ENCODE peak calls at places on chromosomes 11 and 22, in eight cellular contexts. X is hepatocyte, R is HCT116, O is neural progenitor cell, Y is GM23338, Q is PC-3, U is OCI-LY7, H is MM.1S. D is an unnamed sample.

GRCh38 chr11:1205121-1205986 is 17.5 kb upstream of the MUC5B start:
- DNase-seq in H (no peak), O (no peak), Q (no peak), U (no peak), Y (no peak), R (no peak), X (no peak), D (no peak)

GRCh38 chr11:121521145-121522042 is 68.6 kb upstream of the SORL1-AS1 start:
- DNase-seq in U (no peak), R (no peak), O (no peak), H (no peak), Y (no peak), Q (peak), X (no peak), D (peak)

GRCh38 chr11:71251761-71252433 is 480 bp downstream of the SHANK2 start:
- DNase-seq in H (no peak), X (peak), R (no peak), U (peak), Q (peak), Y (peak), O (peak), D (peak)

GRCh38 chr11:64767344-64768299 is 7.8 kb upstream of the PYGM start:
- DNase-seq in U (peak), X (peak), Y (peak), H (no peak), Q (peak), R (peak), O (peak), D (peak)

GRCh38 chr11:68127791-68128681 is 6.8 kb upstream of the CHKA start:
- DNase-seq in R (peak), X (peak), H (no peak), Q (peak), U (no peak), Y (peak), O (peak), D (peak)

GRCh38 chr11:7353100-7353499 is 101.4 kb downstream of the SYT9 start:
- DNase-seq in X (peak), O (peak), Q (peak), Y (peak), H (peak), U (peak), R (peak), D (peak)

GRCh38 chr11:15123849-15124248 is 9.1 kb downstream of the INSC start:
- DNase-seq in Y (no peak), U (no peak), Q (peak), O (no peak), R (peak), X (no peak), H (no peak), D (peak)

GRCh38 chr11:116328410-116328809 is 444.4 kb downstream of the BUD13 start:
- DNase-seq in R (no peak), U (no peak), Q (no peak), O (no peak), Y (no peak), H (no peak), X (no peak), D (no peak)

GRCh38 chr11:27902981-27903624 is 202.8 kb upstream of the BDNF start:
- DNase-seq in U (no peak), R (no peak), X (no peak), O (no peak), Y (no peak), H (no peak), Q (peak), D (peak)

GRCh38 chr22:19357270-19358105 is 66.0 kb upstream of the CLTCL1 start:
- DNase-seq in H (no peak), Y (no peak), Q (peak), O (no peak), X (no peak), R (no peak), U (no peak), D (peak)

GRCh38 chr11:20089796-20090653 is 70.2 kb downstream of the DBX1 start:
- DNase-seq in U (no peak), Y (peak), O (no peak), R (no peak), X (peak), H (no peak), Q (no peak), D (no peak)

GRCh38 chr11:2432628-2433071 is 11.7 kb downstream of the TRPM5 start:
- DNase-seq in H (no peak), U (no peak), Q (no peak), O (no peak), X (no peak), Y (no peak), R (no peak), D (no peak)

GRCh38 chr11:92776676-92777075 is 192.8 kb upstream of the MTNR1B start:
- DNase-seq in X (no peak), O (no peak), H (no peak), Y (no peak), R (no peak), U (no peak), Q (no peak), D (peak)

GRCh38 chr22:31083923-31084810 is 3.0 kb downstream of the SMTN start:
- DNase-seq in R (no peak), X (no peak), U (peak), O (no peak), H (peak), Y (no peak), Q (no peak), D (peak)

GRCh38 chr22:21074092-21074715 is 28.5 kb downstream of the LRRC74B start:
- DNase-seq in U (no peak), O (no peak), R (peak), Q (peak), H (no peak), X (no peak), Y (no peak), D (peak)

GRCh38 chr11:115605397-115606222 is 101.4 kb upstream of the CADM1 start:
- DNase-seq in Q (no peak), R (no peak), X (no peak), U (no peak), Y (no peak), O (no peak), H (no peak), D (no peak)

GRCh38 chr22:24424001-24424900 is 3.1 kb upstream of the ADORA2A start:
- DNase-seq in U (peak), O (peak), Y (peak), H (peak), Q (no peak), R (no peak), X (peak), D (peak)

GRCh38 chr11:69682681-69683326 is 7.7 kb upstream of the LTO1 start:
- DNase-seq in Y (no peak), H (no peak), U (no peak), X (no peak), O (no peak), R (no peak), Q (no peak), D (no peak)

GRCh38 chr11:73974611-73975478 is 7.8 kb downstream of the UCP2 start:
- DNase-seq in Y (no peak), O (no peak), Q (no peak), R (no peak), X (no peak), H (no peak), U (no peak), D (no peak)

GRCh38 chr11:69501891-69502860 is 20.7 kb downstream of the LINC01488 start:
- DNase-seq in X (no peak), U (no peak), H (no peak), R (no peak), Y (no peak), O (no peak), Q (no peak), D (no peak)

GRCh38 chr22:35400335-35400680 is 368 bp downstream of the MCM5 start:
- DNase-seq in X (no peak), R (no peak), U (peak), H (peak), Y (peak), O (peak), Q (no peak), D (peak)

GRCh38 chr11:23725752-23726151 is 771.1 kb upstream of the LUZP2 start:
- DNase-seq in U (no peak), X (no peak), R (no peak), Y (no peak), H (no peak), O (no peak), Q (no peak), D (peak)

GRCh38 chr22:37401401-37401859 is 25.8 kb downstream of the ELFN2 start:
- DNase-seq in Q (no peak), X (peak), O (no peak), R (no peak), U (no peak), Y (no peak), H (no peak), D (peak)

GRCh38 chr11:70048279-70049024 is 29.7 kb upstream of the ANO1 start:
- DNase-seq in X (peak), R (peak), O (peak), U (no peak), Q (peak), H (no peak), Y (peak), D (peak)

GRCh38 chr11:125457814-125458343 is 38.2 kb downstream of the FEZ1 start:
- DNase-seq in X (peak), R (no peak), H (no peak), O (no peak), U (no peak), Y (peak), Q (no peak), D (peak)

GRCh38 chr22:24060375-24060788 is 49.3 kb downstream of the CABIN1 start:
- DNase-seq in H (no peak), O (no peak), R (no peak), X (no peak), Y (no peak), U (no peak), Q (peak), D (peak)

GRCh38 chr11:56916609-56917008 is 72.1 kb upstream of the OR5AK2 start:
- DNase-seq in R (no peak), U (no peak), Q (no peak), Y (no peak), H (no peak), X (no peak), O (no peak), D (no peak)

GRCh38 chr11:71474771-71475483 is 21.9 kb downstream of the NADSYN1 start:
- DNase-seq in O (no peak), X (no peak), R (no peak), Y (no peak), H (no peak), U (no peak), Q (no peak), D (no peak)

GRCh38 chr11:9738126-9738525 is 74.2 kb downstream of the SWAP70 start:
- DNase-seq in Y (no peak), U (peak), R (no peak), O (no peak), H (no peak), X (no peak), Q (no peak), D (no peak)

GRCh38 chr11:76823481-76824028 is 37.2 kb upstream of the ACER3 start:
- DNase-seq in U (no peak), Y (peak), Q (peak), H (no peak), X (no peak), O (no peak), R (peak), D (peak)

GRCh38 chr22:20186183-20186870 is 35.5 kb upstream of the CCDC188 start:
- DNase-seq in H (no peak), Q (no peak), U (peak), O (peak), R (no peak), X (no peak), Y (peak), D (no peak)

GRCh38 chr11:96331556-96332168 is 11.3 kb downstream of the MAML2 start:
- DNase-seq in X (no peak), Y (no peak), U (no peak), Q (no peak), R (no peak), O (no peak), H (no peak), D (peak)

GRCh38 chr22:36027579-36027959 is 1.1 kb downstream of the RBFOX2 start:
- DNase-seq in Q (peak), Y (no peak), U (peak), O (peak), H (no peak), R (no peak), X (peak), D (peak)

GRCh38 chr22:29031236-29031982 is 30.2 kb downstream of the C22orf31 start:
- DNase-seq in X (peak), O (peak), Q (peak), H (no peak), U (no peak), Y (peak), R (peak), D (peak)

GRCh38 chr22:29030016-29030617 is 31.5 kb downstream of the C22orf31 start:
- DNase-seq in X (no peak), Y (peak), O (no peak), R (peak), Q (peak), U (no peak), H (no peak), D (peak)

GRCh38 chr22:29032014-29032475 is 29.6 kb downstream of the C22orf31 start:
- DNase-seq in U (no peak), H (no peak), R (no peak), Q (no peak), O (no peak), Y (peak), X (no peak), D (peak)

GRCh38 chr22:29030618-29031235 is 30.9 kb downstream of the C22orf31 start:
- DNase-seq in O (peak), Y (peak), U (no peak), X (peak), R (peak), Q (peak), H (no peak), D (peak)

GRCh38 chr22:29032584-29032983 is 29.0 kb downstream of the C22orf31 start:
- DNase-seq in O (no peak), H (no peak), Y (no peak), X (no peak), U (no peak), Q (peak), R (no peak), D (peak)
- H3K4me2 ChIP-seq in O (no peak), H (no peak), Y (no peak), X (peak), U (no peak), Q (peak), R (peak), D (no peak)

GRCh38 chr22:50044485-50045143 is 13.5 kb downstream of the TTLL8 start:
- DNase-seq in H (no peak), Q (no peak), O (no peak), Y (no peak), X (no peak), U (no peak), R (no peak), D (no peak)
- TF ChIP-seq EZH2phosphoT487 in H (no peak), Q (no peak), O (no peak), Y (no peak), X (no peak), U (no peak), R (no peak), D (no peak)

GRCh38 chr22:46726986-46727317 is 11.1 kb downstream of the CERK start:
- DNase-seq in H (no peak), X (no peak), U (no peak), Y (no peak), R (no peak), Q (no peak), O (no peak), D (no peak)
- H3K4me2 ChIP-seq in H (no peak), X (no peak), U (peak), Y (no peak), R (no peak), Q (no peak), O (no peak), D (no peak)

GRCh38 chr11:102592634-102593581 is 32.2 kb downstream of the MMP20 start:
- DNase-seq in X (no peak), O (peak), Y (peak), R (peak), H (peak), Q (peak), U (peak), D (peak)
- TF ChIP-seq EZH2phosphoT487 in X (no peak), O (no peak), Y (no peak), R (no peak), H (no peak), Q (no peak), U (no peak), D (no peak)

GRCh38 chr22:26558246-26558895 is 31.6 kb downstream of the TPST2 start:
- DNase-seq in O (no peak), H (no peak), Y (no peak), U (no peak), R (no peak), X (no peak), Q (no peak), D (peak)
- H3K4me2 ChIP-seq in O (no peak), H (no peak), Y (no peak), U (no peak), R (no peak), X (no peak), Q (no peak), D (peak)

DNA sequence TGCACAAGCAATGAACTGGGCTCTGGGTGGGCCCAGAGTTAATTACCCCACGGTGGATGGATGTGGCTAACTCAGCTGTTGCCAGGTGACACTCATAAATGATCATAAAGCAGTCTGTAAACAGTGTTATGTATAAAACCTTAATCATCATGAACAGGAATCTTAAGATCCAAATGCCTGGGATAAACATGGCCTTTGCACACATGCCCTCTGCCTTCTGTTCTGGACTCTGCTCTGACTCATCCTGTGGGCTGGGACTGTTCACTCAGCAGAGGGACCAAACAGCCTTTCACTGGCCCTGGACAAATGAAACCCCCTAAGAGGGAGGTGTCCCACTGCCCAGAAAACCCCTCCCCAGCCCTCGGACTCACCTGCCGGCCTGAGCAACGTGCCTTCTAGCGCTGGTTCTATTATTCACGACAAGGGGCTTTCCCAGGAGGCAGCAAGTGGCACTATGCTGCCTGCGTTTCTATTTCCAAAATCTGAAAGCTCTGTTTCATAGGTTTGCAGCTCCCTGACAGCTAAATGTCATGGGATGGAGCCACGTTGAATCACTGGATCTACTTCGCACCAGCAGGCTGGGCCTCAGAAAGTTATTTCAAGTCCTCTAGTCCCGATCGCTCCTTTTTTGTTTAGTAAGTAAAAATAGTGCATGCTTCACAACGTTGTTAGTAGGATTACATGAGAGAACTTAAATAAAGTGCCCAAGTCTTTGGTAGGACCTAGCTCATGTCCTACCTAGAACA is 53.0 kb downstream of the LARGE1 start:
- DNase-seq in Y (no peak), Q (peak), H (no peak), O (no peak), R (no peak), U (no peak), X (peak), D (peak)
- TF ChIP-seq EZH2phosphoT487 in Y (no peak), Q (no peak), H (no peak), O (no peak), R (no peak), U (no peak), X (no peak), D (no peak)

GRCh38 chr22:40237788-40238424 is 60.2 kb downstream of the TNRC6B start:
- DNase-seq in O (no peak), R (no peak), H (no peak), U (no peak), Y (no peak), X (no peak), Q (no peak), D (peak)
- H3K4me2 ChIP-seq in O (no peak), R (peak), H (peak), U (no peak), Y (no peak), X (peak), Q (no peak), D (no peak)

DNA sequence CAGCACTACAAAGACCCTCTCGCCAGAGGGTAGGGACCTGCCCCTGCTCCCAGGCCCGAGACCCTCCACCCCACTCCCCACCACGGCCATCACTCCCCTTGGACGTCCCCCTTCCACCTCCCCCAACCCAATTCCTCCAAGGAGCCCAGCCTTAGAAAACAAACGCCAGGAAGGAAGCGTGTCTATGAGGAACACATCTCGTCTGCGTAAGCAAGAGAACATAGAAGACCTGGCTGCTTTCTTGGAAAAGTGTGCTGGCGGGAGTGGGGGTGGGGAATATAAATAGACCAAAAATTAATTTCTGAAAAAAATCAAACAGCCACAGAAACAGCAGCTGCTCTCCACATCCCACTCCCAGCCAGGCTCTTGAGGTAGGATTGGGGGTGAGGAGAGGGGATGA is 23.9 kb upstream of the IGSF9B start:
- DNase-seq in X (no peak), H (no peak), R (no peak), U (no peak), Y (no peak), O (no peak), Q (no peak), D (no peak)
- TF ChIP-seq EZH2phosphoT487 in X (no peak), H (no peak), R (no peak), U (no peak), Y (no peak), O (no peak), Q (no peak), D (no peak)

DNA sequence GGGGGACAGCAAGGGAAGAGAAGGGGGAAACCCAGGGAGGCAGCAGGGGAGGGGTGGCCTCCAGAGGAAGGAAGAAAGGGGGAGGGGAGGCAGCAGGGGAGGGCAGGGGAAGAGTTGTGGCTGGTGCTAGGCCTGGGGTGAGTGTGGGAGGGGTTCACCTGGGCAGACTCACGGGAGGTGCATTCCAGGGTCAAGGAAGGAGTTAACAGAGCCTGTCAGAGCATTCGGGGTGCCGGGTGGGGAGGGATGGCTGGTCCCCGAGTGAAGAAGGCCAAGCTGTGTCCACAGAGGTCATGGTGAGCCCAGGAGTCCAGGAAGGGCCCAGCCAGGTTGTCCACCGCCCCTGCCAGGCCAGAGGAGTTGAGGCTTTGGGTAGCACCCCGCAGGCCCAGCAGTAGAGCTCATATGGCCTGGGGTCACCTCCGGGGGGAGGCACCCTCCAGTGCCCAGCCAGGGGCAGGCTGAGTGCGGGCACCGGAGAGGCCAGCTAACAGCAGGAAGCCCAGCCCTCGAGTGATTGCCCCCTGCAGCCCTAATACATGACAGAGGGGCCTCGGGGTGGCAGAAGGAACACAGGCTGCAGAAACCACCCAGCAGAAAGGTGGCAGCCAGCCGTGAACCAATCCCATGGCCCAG is 31.1 kb upstream of the PPARA start:
- DNase-seq in Q (no peak), X (no peak), H (no peak), Y (no peak), U (no peak), R (no peak), O (no peak), D (peak)
- H3K4me2 ChIP-seq in Q (no peak), X (no peak), H (no peak), Y (no peak), U (no peak), R (no peak), O (no peak), D (no peak)